ENCODE peak calls at places on chromosome 13, in nine cellular contexts. W, O, Y, X, L, G, I, N and E are unnamed samples.

GRCh38 chr13:74305876-74306275 is 171.7 kb upstream of the KLF12 start:
- DNase-seq in Y (no peak), I (no peak), W (no peak), N (no peak), X (no peak), G (no peak), O (no peak), L (no peak), E (no peak)

GRCh38 chr13:29676535-29676934 is 81.0 kb upstream of the SLC7A1 start:
- DNase-seq in N (no peak), X (peak), W (no peak), G (no peak), Y (no peak), O (no peak), I (no peak), L (no peak), E (no peak)

GRCh38 chr13:60511637-60512036 is 114.6 kb downstream of the TDRD3 start:
- DNase-seq in O (no peak), L (no peak), W (no peak), I (no peak), G (no peak), N (no peak), Y (no peak), X (no peak), E (no peak)

GRCh38 chr13:78241278-78241919 is 322.8 kb upstream of the EDNRB start:
- DNase-seq in G (no peak), Y (peak), I (peak), X (no peak), L (no peak), W (no peak), N (peak), O (no peak), E (peak)

GRCh38 chr13:112760440-112760839 is 70.6 kb downstream of the ATP11A start:
- DNase-seq in X (no peak), Y (no peak), L (no peak), I (no peak), O (no peak), N (no peak), W (no peak), G (no peak), E (no peak)

GRCh38 chr13:109281017-109281416 is 505.4 kb downstream of the IRS2 start:
- DNase-seq in N (no peak), Y (no peak), G (no peak), W (no peak), I (no peak), X (no peak), O (no peak), L (no peak), E (no peak)

GRCh38 chr13:90613076-90613795 is 734.3 kb upstream of the MIR17HG start:
- DNase-seq in X (no peak), L (no peak), G (no peak), Y (no peak), W (no peak), N (no peak), O (no peak), I (no peak), E (no peak)

GRCh38 chr13:86684402-86684801 is 885.2 kb upstream of the SLITRK6 start:
- DNase-seq in Y (no peak), L (no peak), N (no peak), O (no peak), X (no peak), G (no peak), I (no peak), W (no peak), E (no peak)

GRCh38 chr13:42028113-42028799 is 20.2 kb upstream of the DGKH start:
- DNase-seq in I (no peak), N (no peak), L (no peak), O (no peak), G (no peak), Y (no peak), X (no peak), W (no peak), E (no peak)

GRCh38 chr13:110209950-110210603 is 96.9 kb downstream of the COL4A1 start:
- DNase-seq in W (no peak), I (no peak), Y (no peak), L (no peak), G (no peak), X (no peak), O (no peak), N (no peak), E (no peak)

GRCh38 chr13:50357136-50357535 is 341.9 kb downstream of the KCNRG start:
- DNase-seq in X (no peak), Y (no peak), W (no peak), O (no peak), I (no peak), N (no peak), G (no peak), L (no peak), E (no peak)

GRCh38 chr13:48978942-48979601 is 3.4 kb downstream of the FNDC3A start:
- DNase-seq in G (no peak), N (no peak), W (no peak), L (no peak), X (no peak), O (no peak), Y (no peak), I (no peak), E (no peak)

GRCh38 chr13:71780546-71780945 is 86.5 kb downstream of the DACH1 start:
- DNase-seq in I (no peak), L (no peak), Y (no peak), N (no peak), O (no peak), W (no peak), G (no peak), X (no peak), E (no peak)

GRCh38 chr13:84649853-84650252 is 767.6 kb upstream of the SLITRK1 start:
- DNase-seq in W (no peak), I (no peak), L (no peak), G (no peak), X (peak), O (no peak), N (no peak), Y (no peak), E (no peak)

GRCh38 chr13:48163066-48163465 is 68.2 kb upstream of the MED4 start:
- DNase-seq in W (no peak), N (no peak), L (no peak), X (no peak), Y (no peak), I (no peak), G (no peak), O (no peak), E (no peak)

GRCh38 chr13:28047784-28048388 is 52.5 kb downstream of the FLT3 start:
- DNase-seq in X (no peak), L (no peak), I (peak), W (no peak), G (peak), O (no peak), Y (no peak), N (peak), E (no peak)